ENCODE peak calls at places on chromosomes 12 and 14, in seven cellular contexts. One of them, this sample, is unnamed.

GRCh38 chr12:49750027-49750977 is 8.9 kb downstream of the TMBIM6 start:
- DNase-seq in A549: no peak
- DNase-seq in left ventricle myocardium inferior: no peak
- DNase-seq in psoas muscle: no peak
- DNase-seq in upper lobe of right lung: no peak
- DNase-seq in K562: peak; percentile 63
- DNase-seq in adrenal gland: peak; percentile 45
- DNase-seq in this sample: no peak

GRCh38 chr12:57896437-57897201 is 44.7 kb upstream of the ATP23 start:
- DNase-seq in adrenal gland: peak; percentile 82
- DNase-seq in left ventricle myocardium inferior: peak; percentile 84
- DNase-seq in upper lobe of right lung: peak; percentile 88
- DNase-seq in A549: peak; percentile 62
- DNase-seq in psoas muscle: peak; percentile 85
- DNase-seq in K562: no peak
- DNase-seq in this sample: peak; percentile 71

GRCh38 chr12:68454855-68455254 is 122.7 kb upstream of the MDM1 start:
- DNase-seq in A549: no peak
- DNase-seq in psoas muscle: no peak
- DNase-seq in adrenal gland: no peak
- DNase-seq in K562: no peak
- DNase-seq in left ventricle myocardium inferior: no peak
- DNase-seq in upper lobe of right lung: no peak
- DNase-seq in this sample: no peak

GRCh38 chr14:72451081-72451972 is 442.6 kb downstream of the DPF3 start:
- DNase-seq in K562: no peak
- DNase-seq in left ventricle myocardium inferior: no peak
- DNase-seq in A549: no peak
- DNase-seq in adrenal gland: no peak
- DNase-seq in upper lobe of right lung: no peak
- DNase-seq in psoas muscle: no peak
- DNase-seq in this sample: peak; percentile 41

GRCh38 chr14:104519721-104520120 is 59.8 kb upstream of the C14orf180 start:
- DNase-seq in A549: no peak
- DNase-seq in upper lobe of right lung: no peak
- DNase-seq in psoas muscle: no peak
- DNase-seq in adrenal gland: no peak
- DNase-seq in K562: no peak
- DNase-seq in left ventricle myocardium inferior: no peak
- DNase-seq in this sample: no peak

GRCh38 chr12:10617868-10618267 is 4.5 kb upstream of the MAGOHB start:
- DNase-seq in left ventricle myocardium inferior: no peak
- DNase-seq in psoas muscle: no peak
- DNase-seq in A549: no peak
- DNase-seq in adrenal gland: no peak
- DNase-seq in K562: peak; percentile 18
- DNase-seq in upper lobe of right lung: no peak
- DNase-seq in this sample: no peak

GRCh38 chr12:104672096-104672445 is 215.3 kb downstream of the CHST11 start:
- DNase-seq in adrenal gland: no peak
- DNase-seq in psoas muscle: no peak
- DNase-seq in upper lobe of right lung: no peak
- DNase-seq in K562: no peak
- DNase-seq in A549: no peak
- DNase-seq in left ventricle myocardium inferior: no peak
- DNase-seq in this sample: peak; percentile 49

GRCh38 chr14:104865631-104866441 is 768 bp downstream of the CEP170B start:
- DNase-seq in upper lobe of right lung: peak; percentile 87
- DNase-seq in A549: peak; percentile 41
- DNase-seq in adrenal gland: peak; percentile 84
- DNase-seq in K562: peak; percentile 75
- DNase-seq in psoas muscle: peak; percentile 83
- DNase-seq in left ventricle myocardium inferior: peak; percentile 65
- DNase-seq in this sample: no peak

GRCh38 chr14:35155962-35156361 is 33.6 kb downstream of the PRORP start:
- DNase-seq in psoas muscle: no peak
- DNase-seq in adrenal gland: no peak
- DNase-seq in A549: no peak
- DNase-seq in left ventricle myocardium inferior: no peak
- DNase-seq in upper lobe of right lung: no peak
- DNase-seq in K562: no peak
- DNase-seq in this sample: peak; percentile 27

GRCh38 chr14:106812788-106813476 is 1286.5 kb downstream of the TMEM121 start:
- DNase-seq in psoas muscle: no peak
- DNase-seq in K562: no peak
- DNase-seq in A549: no peak
- DNase-seq in upper lobe of right lung: no peak
- DNase-seq in adrenal gland: no peak
- DNase-seq in left ventricle myocardium inferior: no peak
- DNase-seq in this sample: no peak

GRCh38 chr12:76024942-76025600 is 6.5 kb downstream of the PHLDA1 start:
- DNase-seq in psoas muscle: no peak
- DNase-seq in left ventricle myocardium inferior: no peak
- DNase-seq in A549: peak; percentile 65
- DNase-seq in upper lobe of right lung: no peak
- DNase-seq in K562: no peak
- DNase-seq in adrenal gland: no peak
- DNase-seq in this sample: no peak

GRCh38 chr12:57459750-57460400 is at the start of gene GLI1:
- DNase-seq in A549: peak; percentile 67
- DNase-seq in left ventricle myocardium inferior: no peak
- DNase-seq in adrenal gland: no peak
- DNase-seq in psoas muscle: no peak
- DNase-seq in K562: no peak
- DNase-seq in upper lobe of right lung: no peak
- DNase-seq in this sample: peak; percentile 93

GRCh38 chr12:93032748-93033147 is 103.7 kb upstream of the EEA1 start:
- DNase-seq in upper lobe of right lung: no peak
- DNase-seq in adrenal gland: no peak
- DNase-seq in A549: no peak
- DNase-seq in left ventricle myocardium inferior: no peak
- DNase-seq in psoas muscle: no peak
- DNase-seq in K562: no peak
- DNase-seq in this sample: peak; percentile 29

GRCh38 chr12:83843531-83843930 is 1069.1 kb downstream of the SLC6A15 start:
- DNase-seq in psoas muscle: no peak
- DNase-seq in adrenal gland: no peak
- DNase-seq in A549: no peak
- DNase-seq in K562: no peak
- DNase-seq in upper lobe of right lung: no peak
- DNase-seq in left ventricle myocardium inferior: no peak
- DNase-seq in this sample: no peak

GRCh38 chr12:28082101-28082500 is 108.2 kb upstream of the CCDC91 start:
- DNase-seq in upper lobe of right lung: no peak
- DNase-seq in K562: no peak
- DNase-seq in A549: no peak
- DNase-seq in adrenal gland: no peak
- DNase-seq in left ventricle myocardium inferior: no peak
- DNase-seq in psoas muscle: no peak
- DNase-seq in this sample: no peak

GRCh38 chr12:100295764-100296555 is 29.0 kb downstream of the SCYL2 start:
- DNase-seq in adrenal gland: peak; percentile 29
- DNase-seq in A549: no peak
- DNase-seq in K562: no peak
- DNase-seq in upper lobe of right lung: no peak
- DNase-seq in psoas muscle: no peak
- DNase-seq in left ventricle myocardium inferior: no peak
- DNase-seq in this sample: no peak

GRCh38 chr12:44000309-44000952 is 164.6 kb downstream of the TMEM117 start:
- DNase-seq in adrenal gland: peak; percentile 19
- DNase-seq in psoas muscle: no peak
- DNase-seq in left ventricle myocardium inferior: no peak
- DNase-seq in K562: peak; percentile 70
- DNase-seq in A549: peak; percentile 21
- DNase-seq in upper lobe of right lung: no peak
- DNase-seq in this sample: peak; percentile 84

GRCh38 chr14:101813171-101813759 is 51.8 kb downstream of the PPP2R5C start:
- DNase-seq in psoas muscle: peak; percentile 65
- DNase-seq in left ventricle myocardium inferior: peak; percentile 70
- DNase-seq in K562: no peak
- DNase-seq in upper lobe of right lung: no peak
- DNase-seq in adrenal gland: peak; percentile 31
- DNase-seq in A549: no peak
- DNase-seq in this sample: no peak

GRCh38 chr14:31024577-31025334 is 693 bp upstream of the AP4S1 start:
- DNase-seq in adrenal gland: no peak
- DNase-seq in A549: no peak
- DNase-seq in K562: no peak
- DNase-seq in left ventricle myocardium inferior: no peak
- DNase-seq in upper lobe of right lung: no peak
- DNase-seq in psoas muscle: no peak
- DNase-seq in this sample: peak; percentile 19

GRCh38 chr12:10363922-10364838 is 25.7 kb downstream of the KLRK1 start:
- DNase-seq in left ventricle myocardium inferior: peak; percentile 26
- DNase-seq in upper lobe of right lung: no peak
- DNase-seq in K562: peak; percentile 70
- DNase-seq in adrenal gland: peak; percentile 63
- DNase-seq in psoas muscle: peak; percentile 60
- DNase-seq in A549: peak; percentile 28
- DNase-seq in this sample: peak; percentile 55

GRCh38 chr12:13192719-13193118 is 3.8 kb upstream of the EMP1 start:
- DNase-seq in left ventricle myocardium inferior: no peak
- DNase-seq in K562: no peak
- DNase-seq in psoas muscle: no peak
- DNase-seq in adrenal gland: no peak
- DNase-seq in upper lobe of right lung: no peak
- DNase-seq in A549: no peak
- DNase-seq in this sample: no peak

GRCh38 chr12:13194462-13195110 is 1.9 kb upstream of the EMP1 start:
- DNase-seq in psoas muscle: no peak
- DNase-seq in K562: no peak
- DNase-seq in adrenal gland: no peak
- DNase-seq in A549: no peak
- DNase-seq in left ventricle myocardium inferior: no peak
- DNase-seq in upper lobe of right lung: no peak
- DNase-seq in this sample: no peak

GRCh38 chr12:13195244-13195643 is 1.3 kb upstream of the EMP1 start:
- DNase-seq in adrenal gland: no peak
- DNase-seq in left ventricle myocardium inferior: no peak
- DNase-seq in A549: no peak
- DNase-seq in K562: no peak
- DNase-seq in psoas muscle: no peak
- DNase-seq in upper lobe of right lung: no peak
- DNase-seq in this sample: no peak

GRCh38 chr12:13195848-13196301 is 651 bp upstream of the EMP1 start:
- DNase-seq in psoas muscle: no peak
- DNase-seq in K562: no peak
- DNase-seq in left ventricle myocardium inferior: no peak
- DNase-seq in A549: no peak
- DNase-seq in adrenal gland: no peak
- DNase-seq in upper lobe of right lung: no peak
- DNase-seq in this sample: peak; percentile 20

GRCh38 chr12:13193403-13194100 is 3.0 kb upstream of the EMP1 start:
- DNase-seq in left ventricle myocardium inferior: no peak
- DNase-seq in A549: no peak
- DNase-seq in adrenal gland: no peak
- DNase-seq in K562: no peak
- DNase-seq in upper lobe of right lung: no peak
- DNase-seq in psoas muscle: no peak
- DNase-seq in this sample: no peak
- H3K27ac ChIP-seq in left ventricle myocardium inferior: peak overlapping the region; percentile 13
- H3K27ac ChIP-seq in A549: no peak overlapping the region
- H3K27ac ChIP-seq in adrenal gland: no peak overlapping the region
- H3K27ac ChIP-seq in K562: no peak overlapping the region
- H3K27ac ChIP-seq in upper lobe of right lung: no peak overlapping the region
- H3K27ac ChIP-seq in psoas muscle: no peak overlapping the region
- H3K27ac ChIP-seq in this sample: no peak overlapping the region

GRCh38 chr12:52728374-52728773 is 25.1 kb upstream of the KRT77 start:
- DNase-seq in left ventricle myocardium inferior: no peak
- DNase-seq in upper lobe of right lung: no peak
- DNase-seq in K562: no peak
- DNase-seq in A549: no peak
- DNase-seq in adrenal gland: no peak
- DNase-seq in psoas muscle: no peak
- DNase-seq in this sample: no peak
- H3K9me3 ChIP-seq in left ventricle myocardium inferior: no peaks in the 10 kb centered on the region
- H3K9me3 ChIP-seq in upper lobe of right lung: no peaks in the 10 kb centered on the region
- H3K9me3 ChIP-seq in K562: no peaks in the 10 kb centered on the region
- H3K9me3 ChIP-seq in A549: no peaks in the 10 kb centered on the region
- H3K9me3 ChIP-seq in adrenal gland: no peaks in the 10 kb centered on the region
- H3K9me3 ChIP-seq in psoas muscle: no peaks in the 10 kb centered on the region
- H3K9me3 ChIP-seq in this sample: no peaks in the 10 kb centered on the region

DNA sequence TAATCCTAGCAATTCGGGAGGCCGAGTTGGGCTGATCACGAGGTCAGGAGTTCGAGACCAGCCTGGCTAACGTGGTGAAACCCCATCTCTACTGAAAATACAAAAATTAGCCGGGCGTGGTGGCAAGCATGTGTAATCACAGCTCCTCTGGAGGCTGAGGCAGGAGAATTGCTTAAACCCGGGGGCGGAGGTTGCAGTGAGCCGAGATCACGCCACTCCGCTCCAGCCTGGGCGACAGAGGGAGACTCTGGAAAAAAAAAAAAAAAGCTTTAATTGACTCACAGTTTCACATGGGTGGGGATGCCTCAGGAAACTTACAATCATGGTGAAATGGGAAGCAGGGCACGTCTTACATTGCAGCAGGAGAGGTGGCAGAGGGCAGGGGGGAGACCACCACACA is 30.6 kb upstream of the SLC2A3 start:
- DNase-seq in psoas muscle: no peak
- DNase-seq in A549: no peak
- DNase-seq in upper lobe of right lung: peak; percentile 82
- DNase-seq in K562: no peak
- DNase-seq in adrenal gland: no peak
- DNase-seq in left ventricle myocardium inferior: no peak
- DNase-seq in this sample: no peak
- H3K27ac ChIP-seq in psoas muscle: no peak overlapping the region
- H3K27ac ChIP-seq in A549: no peak overlapping the region
- H3K27ac ChIP-seq in upper lobe of right lung: no peak overlapping the region
- H3K27ac ChIP-seq in K562: no peak overlapping the region
- H3K27ac ChIP-seq in adrenal gland: no peak overlapping the region
- H3K27ac ChIP-seq in left ventricle myocardium inferior: no peak overlapping the region
- H3K27ac ChIP-seq in this sample: no peak overlapping the region

GRCh38 chr14:32650030-32650429 is 288.6 kb upstream of the NPAS3 start:
- DNase-seq in A549: no peak
- DNase-seq in adrenal gland: no peak
- DNase-seq in psoas muscle: no peak
- DNase-seq in left ventricle myocardium inferior: no peak
- DNase-seq in K562: no peak
- DNase-seq in upper lobe of right lung: no peak
- DNase-seq in this sample: no peak

GRCh38 chr14:32654106-32654505 is 284.6 kb upstream of the NPAS3 start:
- DNase-seq in A549: no peak
- DNase-seq in adrenal gland: no peak
- DNase-seq in upper lobe of right lung: no peak
- DNase-seq in K562: no peak
- DNase-seq in psoas muscle: no peak
- DNase-seq in left ventricle myocardium inferior: no peak
- DNase-seq in this sample: no peak

GRCh38 chr14:32650665-32651064 is 288.0 kb upstream of the NPAS3 start:
- DNase-seq in adrenal gland: no peak
- DNase-seq in psoas muscle: no peak
- DNase-seq in upper lobe of right lung: no peak
- DNase-seq in left ventricle myocardium inferior: no peak
- DNase-seq in A549: no peak
- DNase-seq in K562: no peak
- DNase-seq in this sample: no peak

DNA sequence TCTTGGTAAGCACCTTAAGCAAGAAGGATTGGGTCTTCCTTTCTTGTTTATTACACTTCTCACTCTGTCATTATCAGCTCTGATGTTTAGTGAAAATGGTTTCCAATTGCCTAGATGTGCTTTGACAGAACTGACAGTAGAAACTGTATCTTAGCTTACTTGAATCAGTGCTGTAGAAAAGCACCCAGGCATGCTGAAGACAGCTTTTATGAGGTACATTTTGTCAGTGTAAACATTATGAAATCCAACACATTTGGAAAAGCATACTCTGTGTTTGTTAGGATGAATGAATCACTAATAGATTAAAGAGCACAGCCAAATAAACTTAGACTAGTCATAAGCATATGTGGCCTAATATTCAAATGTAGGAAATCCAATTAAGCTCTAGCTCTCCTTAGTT is 290.2 kb upstream of the NPAS3 start:
- DNase-seq in adrenal gland: no peak
- DNase-seq in psoas muscle: no peak
- DNase-seq in upper lobe of right lung: no peak
- DNase-seq in left ventricle myocardium inferior: no peak
- DNase-seq in K562: no peak
- DNase-seq in A549: no peak
- DNase-seq in this sample: no peak
- H3K9me3 ChIP-seq in adrenal gland: no peaks in the 10 kb centered on the region
- H3K9me3 ChIP-seq in psoas muscle: no peaks in the 10 kb centered on the region
- H3K9me3 ChIP-seq in upper lobe of right lung: no peaks in the 10 kb centered on the region
- H3K9me3 ChIP-seq in left ventricle myocardium inferior: no peaks in the 10 kb centered on the region
- H3K9me3 ChIP-seq in K562: no peaks in the 10 kb centered on the region
- H3K9me3 ChIP-seq in A549: no peaks in the 10 kb centered on the region
- H3K9me3 ChIP-seq in this sample: no peaks in the 10 kb centered on the region